ENCODE peak calls at places on chromosomes 4 and X, in seven cellular contexts. B, H, A, J, R, K and O are unnamed samples.

GRCh38 chr4:163164591-163164990 is 2.1 kb downstream of the NAF1 start:
- DNase-seq in B (peak), H (no peak), A (no peak), J (peak), R (no peak), K (no peak), O (no peak)

GRCh38 chrX:34656842-34657780 is at the start of gene TMEM47:
- DNase-seq in B (peak), H (peak), A (peak), J (no peak), R (no peak), K (no peak), O (peak)

GRCh38 chrX:10052906-10053625 is 85.9 kb downstream of the CLDN34 start:
- DNase-seq in B (peak), H (no peak), A (peak), J (no peak), R (no peak), K (no peak), O (peak)

GRCh38 chrX:135194684-135195083 is 23.5 kb upstream of the CT55 start:
- DNase-seq in B (no peak), H (no peak), A (no peak), J (no peak), R (no peak), K (no peak), O (no peak)

GRCh38 chrX:107712231-107713204 is 63.1 kb downstream of the TSC22D3 start:
- DNase-seq in B (peak), H (no peak), A (no peak), J (no peak), R (peak), K (no peak), O (no peak)

GRCh38 chr4:158304694-158305093 is 94.4 kb downstream of the TMEM144 start:
- DNase-seq in B (no peak), H (no peak), A (no peak), J (no peak), R (no peak), K (no peak), O (no peak)

GRCh38 chrX:69186651-69187050 is 21.4 kb upstream of the PJA1 start:
- DNase-seq in B (no peak), H (no peak), A (no peak), J (no peak), R (no peak), K (no peak), O (no peak)

GRCh38 chr4:12873351-12873750 is 610.8 kb downstream of the RAB28 start:
- DNase-seq in B (no peak), H (no peak), A (no peak), J (no peak), R (no peak), K (no peak), O (no peak)

GRCh38 chr4:27620886-27621285 is 760.2 kb downstream of the STIM2 start:
- DNase-seq in B (no peak), H (no peak), A (no peak), J (no peak), R (no peak), K (no peak), O (no peak)

GRCh38 chrX:149286940-149287349 is 218.2 kb downstream of the IDS start:
- DNase-seq in B (peak), H (no peak), A (peak), J (peak), R (peak), K (peak), O (peak)

GRCh38 chr4:185167205-185167604 is 24.1 kb downstream of the SLC25A4 start:
- DNase-seq in B (no peak), H (no peak), A (no peak), J (no peak), R (no peak), K (no peak), O (no peak)

GRCh38 chr4:139609647-139610046 is 53.6 kb upstream of the SETD7 start:
- DNase-seq in B (peak), H (peak), A (no peak), J (no peak), R (no peak), K (no peak), O (no peak)

GRCh38 chrX:5595570-5595969 is 633.1 kb downstream of the NLGN4X start:
- DNase-seq in B (no peak), H (no peak), A (no peak), J (no peak), R (no peak), K (no peak), O (no peak)

GRCh38 chrX:136759968-136760367 is 20.8 kb downstream of the ARHGEF6 start:
- DNase-seq in B (no peak), H (no peak), A (no peak), J (peak), R (no peak), K (no peak), O (no peak)

GRCh38 chr4:52368895-52369294 is 290.2 kb downstream of the USP46 start:
- DNase-seq in B (no peak), H (no peak), A (no peak), J (no peak), R (no peak), K (no peak), O (no peak)

GRCh38 chrX:133981908-133982307 is 3.5 kb downstream of the GPC3 start:
- DNase-seq in B (peak), H (no peak), A (no peak), J (no peak), R (no peak), K (no peak), O (no peak)

GRCh38 chr4:42331914-42332368 is 65.3 kb upstream of the SHISA3 start:
- DNase-seq in B (no peak), H (peak), A (no peak), J (no peak), R (no peak), K (no peak), O (no peak)

GRCh38 chrX:23952984-23953907 is 45.4 kb downstream of the CXorf58 start:
- DNase-seq in B (no peak), H (no peak), A (no peak), J (peak), R (peak), K (peak), O (no peak)

GRCh38 chrX:54043696-54044125 is 562 bp downstream of the PHF8 start:
- DNase-seq in B (peak), H (peak), A (no peak), J (no peak), R (no peak), K (peak), O (no peak)

GRCh38 chr4:12399781-12400180 is 971.1 kb upstream of the HS3ST1 start:
- DNase-seq in B (no peak), H (no peak), A (no peak), J (no peak), R (no peak), K (no peak), O (no peak)

GRCh38 chr4:3470244-3471097 is 7.4 kb downstream of the DOK7 start:
- DNase-seq in B (no peak), H (no peak), A (no peak), J (no peak), R (no peak), K (no peak), O (no peak)

GRCh38 chr4:149961876-149962597 is 116.2 kb upstream of the DCLK2 start:
- DNase-seq in B (peak), H (no peak), A (no peak), J (no peak), R (no peak), K (no peak), O (no peak)

GRCh38 chrX:68196939-68197791 is 236.1 kb downstream of the OPHN1 start:
- DNase-seq in B (peak), H (no peak), A (peak), J (no peak), R (peak), K (peak), O (peak)

GRCh38 chrX:39728025-39728424 is 369.7 kb downstream of the BCOR start:
- DNase-seq in B (peak), H (no peak), A (no peak), J (no peak), R (no peak), K (no peak), O (no peak)

GRCh38 chrX:124098089-124098488 is 136.6 kb downstream of the STAG2 start:
- DNase-seq in B (peak), H (no peak), A (peak), J (peak), R (peak), K (peak), O (no peak)